ENCODE peak calls at places on chromosomes 1 and 21, in six cellular contexts. M is body of pancreas, R is upper lobe of right lung, Z is tibial artery, N is heart left ventricle, B is cardiac muscle cell. L is an unnamed sample. For H3K4me1, H3K27me3 and H3K36me3, the result is how much of the 10 kb centered on the place peaks cover.

GRCh38 chr1:29514361-29515187 is 278.3 kb downstream of the PTPRU start:
- DNase-seq in M (no peak), R (no peak), Z (peak), N (no peak), B (no peak), L (no peak)

GRCh38 chr1:179806333-179806732 is 63.2 kb downstream of the FAM163A start:
- DNase-seq in M (no peak), R (no peak), Z (no peak), N (no peak), B (no peak), L (no peak)

GRCh38 chr21:41444703-41445464 is 18.8 kb downstream of the MX1 start:
- DNase-seq in M (no peak), R (no peak), Z (peak), N (no peak), B (no peak), L (no peak)

GRCh38 chr1:87642581-87643129 is 314.0 kb downstream of the LMO4 start:
- DNase-seq in M (no peak), R (no peak), Z (no peak), N (no peak), B (peak), L (no peak)

GRCh38 chr21:32257952-32258785 is 20.7 kb downstream of the MIS18A start:
- DNase-seq in M (peak), R (no peak), Z (peak), N (peak), B (peak), L (peak)

GRCh38 chr1:15579683-15580047 is 5.2 kb downstream of the AGMAT start:
- DNase-seq in M (no peak), R (no peak), Z (no peak), N (no peak), B (no peak), L (no peak)

GRCh38 chr1:203524152-203524551 is 30.2 kb downstream of the OPTC start:
- DNase-seq in M (no peak), R (no peak), Z (no peak), N (no peak), B (no peak), L (no peak)

GRCh38 chr1:9626201-9626608 is 25.3 kb upstream of the PIK3CD start:
- DNase-seq in M (no peak), R (no peak), Z (no peak), N (no peak), B (no peak), L (no peak)

GRCh38 chr1:230095938-230096337 is 28.9 kb downstream of the GALNT2 start:
- DNase-seq in M (no peak), R (no peak), Z (no peak), N (no peak), B (no peak), L (no peak)

GRCh38 chr1:231919900-231920299 is 293.3 kb downstream of the DISC1 start:
- DNase-seq in M (no peak), R (no peak), Z (no peak), N (peak), B (peak), L (peak)

DNA sequence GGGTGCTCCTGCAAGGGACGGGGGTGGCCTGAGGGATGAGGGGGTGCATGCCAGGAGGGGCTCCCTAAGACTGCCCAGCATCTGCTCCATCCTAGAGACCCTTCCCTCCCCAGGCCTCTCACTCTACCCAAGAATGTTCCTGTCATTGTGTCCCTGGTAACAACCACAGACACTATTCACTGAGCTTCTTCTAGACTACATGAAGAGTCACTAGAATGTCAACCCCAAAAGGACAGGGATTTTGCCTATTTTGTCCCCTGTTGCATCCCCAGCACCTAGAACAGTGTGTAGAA is 2.9 kb downstream of the TNFRSF25 start:
- DNase-seq in M (no peak), R (no peak), Z (no peak), N (no peak), B (no peak), L (no peak)
- H3K4me1 ChIP-seq in M (under half), R (under half), Z (under half), N (under half), B (under half), L (half or more)

GRCh38 chr1:10722803-10723202 is 73.6 kb downstream of the CASZ1 start:
- DNase-seq in M (no peak), R (no peak), Z (no peak), N (no peak), B (no peak), L (no peak)
- H3K27me3 ChIP-seq in M (under half), R (under half), Z (under half), N (under half), B (under half), L (under half)

GRCh38 chr1:32508751-32509140 is 30.5 kb upstream of the ZBTB8A start:
- DNase-seq in M (no peak), R (no peak), Z (no peak), N (no peak), B (no peak), L (no peak)
- H3K36me3 ChIP-seq in M (under half), R (under half), Z (under half), N (under half), B (under half), L (under half)

GRCh38 chr1:150267896-150268295 is 920 bp downstream of the APH1A start:
- DNase-seq in M (no peak), R (no peak), Z (peak), N (no peak), B (no peak), L (no peak)

GRCh38 chr1:150268706-150269403 is at the start of gene APH1A:
- DNase-seq in M (peak), R (peak), Z (peak), N (peak), B (peak), L (peak)

GRCh38 chr1:150263549-150263948 is 5.3 kb downstream of the APH1A start:
- DNase-seq in M (no peak), R (no peak), Z (peak), N (no peak), B (no peak), L (no peak)

GRCh38 chr1:150272379-150272840 is at the start of gene C1orf54:
- DNase-seq in M (peak), R (no peak), Z (peak), N (peak), B (peak), L (no peak)

DNA sequence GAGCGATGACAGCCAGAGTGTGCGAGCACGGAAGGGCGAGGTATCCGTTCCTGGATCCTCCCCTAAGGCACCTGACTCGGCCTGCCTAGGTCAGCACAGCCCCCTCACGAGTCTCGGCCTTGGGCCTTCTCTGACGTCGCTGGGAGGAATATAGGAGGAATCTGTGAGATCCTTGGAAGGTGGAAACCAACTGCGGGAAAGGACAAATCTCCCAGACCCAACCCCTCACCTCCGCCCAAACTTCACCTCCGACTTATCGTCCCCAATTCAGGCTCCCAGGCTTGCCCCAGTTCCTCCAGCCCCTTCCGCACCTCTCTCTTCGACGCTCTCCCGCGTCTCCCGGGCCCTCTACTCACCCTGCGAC is 492 bp downstream of the APH1A start:
- DNase-seq in M (peak), R (peak), Z (peak), N (peak), B (peak), L (peak)
- H3K4me1 ChIP-seq in M (under half), R (under half), Z (under half), N (under half), B (under half), L (under half)

GRCh38 chr1:38512024-38512623 is 347.4 kb downstream of the RRAGC start:
- DNase-seq in M (no peak), R (no peak), Z (no peak), N (no peak), B (no peak), L (no peak)

GRCh38 chr1:38505950-38506349 is 353.6 kb downstream of the RRAGC start:
- DNase-seq in M (no peak), R (no peak), Z (no peak), N (no peak), B (no peak), L (no peak)

GRCh38 chr1:38512789-38513188 is 346.8 kb downstream of the RRAGC start:
- DNase-seq in M (no peak), R (peak), Z (no peak), N (no peak), B (peak), L (no peak)

GRCh38 chr1:38507563-38507962 is 352.0 kb downstream of the RRAGC start:
- DNase-seq in M (no peak), R (no peak), Z (no peak), N (no peak), B (peak), L (no peak)

GRCh38 chr1:38508272-38508671 is 351.3 kb downstream of the RRAGC start:
- DNase-seq in M (no peak), R (no peak), Z (no peak), N (no peak), B (no peak), L (no peak)
- H3K27me3 ChIP-seq in M (under half), R (under half), Z (under half), N (under half), B (under half), L (under half)